ENCODE peak calls at places on chromosomes 2 and 18, in four cellular contexts. B, W, F and J are unnamed samples.

GRCh38 chr18:49648326-49648725 is 86.5 kb downstream of the LIPG start:
- DNase-seq in B (no peak), W (no peak), F (no peak), J (no peak)

GRCh38 chr2:161625314-161625919 is 1.2 kb downstream of the SLC4A10 start:
- DNase-seq in B (no peak), W (no peak), F (no peak), J (no peak)

GRCh38 chr2:220033546-220033945 is 406.1 kb downstream of the SLC4A3 start:
- DNase-seq in B (no peak), W (no peak), F (no peak), J (no peak)

GRCh38 chr2:70089220-70089945 is 2.1 kb downstream of the PCBP1 start:
- DNase-seq in B (no peak), W (peak; percentile 69), F (no peak), J (no peak)

GRCh38 chr18:32469190-32469611 is 1.5 kb downstream of the GAREM1 start:
- DNase-seq in B (no peak), W (peak; percentile 66), F (peak; percentile 18), J (no peak)

GRCh38 chr2:239216614-239217273 is 184.1 kb downstream of the HDAC4 start:
- DNase-seq in B (no peak), W (peak; percentile 65), F (no peak), J (no peak)

GRCh38 chr2:206558492-206558891 is 83.8 kb upstream of the FAM237A start:
- DNase-seq in B (no peak), W (no peak), F (no peak), J (no peak)

GRCh38 chr2:77087987-77088414 is 434.2 kb downstream of the LRRTM4 start:
- DNase-seq in B (no peak), W (no peak), F (no peak), J (no peak)

GRCh38 chr2:163348843-163349395 is 386.9 kb downstream of the FIGN start:
- DNase-seq in B (no peak), W (no peak), F (peak; percentile 76), J (no peak)

GRCh38 chr2:189178726-189179606 is 595 bp downstream of the COL5A2 start:
- DNase-seq in B (no peak), W (peak; percentile 72), F (peak; percentile 59), J (no peak)

GRCh38 chr2:120845281-120845680 is 109.6 kb downstream of the GLI2 start:
- DNase-seq in B (no peak), W (peak; percentile 88), F (no peak), J (peak; percentile 33)

GRCh38 chr2:201796478-201796865 is 9.9 kb upstream of the CDK15 start:
- DNase-seq in B (no peak), W (no peak), F (no peak), J (no peak)

GRCh38 chr2:26605969-26606846 is 35.0 kb downstream of the CIB4 start:
- DNase-seq in B (no peak), W (peak; percentile 50), F (no peak), J (no peak)

GRCh38 chr2:162840598-162841246 is 2.2 kb upstream of the KCNH7 start:
- DNase-seq in B (no peak), W (no peak), F (peak; percentile 67), J (no peak)

GRCh38 chr2:30230855-30231725 is at the start of gene LBH:
- DNase-seq in B (peak; percentile 88), W (peak; percentile 93), F (peak; percentile 79), J (no peak)

GRCh38 chr2:111912547-111912946 is 14.1 kb downstream of the MERTK start:
- DNase-seq in B (no peak), W (no peak), F (no peak), J (no peak)

GRCh38 chr2:201820385-201821007 is 14.2 kb downstream of the CDK15 start:
- DNase-seq in B (no peak), W (no peak), F (no peak), J (no peak)

GRCh38 chr2:110732422-110733413 is at the start of gene ACOXL:
- DNase-seq in B (no peak), W (no peak), F (no peak), J (no peak)

GRCh38 chr2:198055726-198056125 is 251.3 kb downstream of the PLCL1 start:
- DNase-seq in B (no peak), W (no peak), F (no peak), J (no peak)

GRCh38 chr2:239544846-239545465 is 144.1 kb upstream of the HDAC4 start:
- DNase-seq in B (no peak), W (peak; percentile 40), F (no peak), J (peak; percentile 21)

GRCh38 chr2:112137516-112138142 is 556 bp upstream of the FBLN7 start:
- DNase-seq in B (no peak), W (no peak), F (no peak), J (no peak)

GRCh38 chr18:13236411-13236810 is 17.9 kb downstream of the LDLRAD4 start:
- DNase-seq in B (no peak), W (no peak), F (no peak), J (no peak)

GRCh38 chr2:119292226-119292625 is 68.6 kb downstream of the STEAP3 start:
- DNase-seq in B (no peak), W (no peak), F (peak; percentile 34), J (no peak)

GRCh38 chr2:98027955-98028593 is 32.3 kb upstream of the TMEM131 start:
- DNase-seq in B (no peak), W (no peak), F (peak; percentile 89), J (no peak)

GRCh38 chr18:36786686-36787085 is 42.1 kb downstream of the TPGS2 start:
- DNase-seq in B (no peak), W (peak; percentile 82), F (peak; percentile 79), J (no peak)

GRCh38 chr2:47056875-47057731 is 98.0 kb downstream of the STPG4 start:
- DNase-seq in B (no peak), W (peak; percentile 86), F (no peak), J (no peak)

GRCh38 chr2:183349046-183349445 is 224.8 kb downstream of the NUP35 start:
- DNase-seq in B (no peak), W (no peak), F (no peak), J (no peak)

GRCh38 chr18:79612291-79613108 is 67.1 kb upstream of the CTDP1 start:
- DNase-seq in B (no peak), W (peak; percentile 53), F (no peak), J (peak; percentile 38)

GRCh38 chr2:169107645-169108044 is 38.3 kb downstream of the DHRS9 start:
- DNase-seq in B (peak; percentile 19), W (no peak), F (no peak), J (no peak)

GRCh38 chr2:33712674-33713073 is 113.6 kb upstream of the FAM98A start:
- DNase-seq in B (no peak), W (no peak), F (no peak), J (no peak)

GRCh38 chr2:202633470-202633869 is 1.3 kb upstream of the FAM117B start:
- DNase-seq in B (no peak), W (no peak), F (no peak), J (no peak)

GRCh38 chr2:66576381-66577330 is 141.7 kb downstream of the MEIS1 start:
- DNase-seq in B (no peak), W (peak; percentile 86), F (no peak), J (no peak)

GRCh38 chr2:55401124-55401523 is 18.5 kb downstream of the CCDC88A start:
- DNase-seq in B (no peak), W (no peak), F (no peak), J (no peak)

GRCh38 chr2:84306361-84306760 is 152.7 kb downstream of the SUCLG1 start:
- DNase-seq in B (no peak), W (no peak), F (no peak), J (no peak)

GRCh38 chr18:78566720-78567119 is 412.9 kb upstream of the SALL3 start:
- DNase-seq in B (no peak), W (no peak), F (no peak), J (no peak)